ENCODE peak calls at places on chromosomes 1 and 21, in five cellular contexts. One of them, this sample, is unnamed. For H3K4me1, the result is how much of the 10 kb centered on the place peaks cover.

GRCh38 chr1:171403396-171403795 is 81.9 kb upstream of the PRRC2C start:
- DNase-seq in OCI-LY7: no peak
- DNase-seq in right lobe of liver: no peak
- DNase-seq in SJSA1: no peak
- DNase-seq in mesendoderm: peak
- DNase-seq in this sample: no peak

GRCh38 chr1:44464361-44464760 is 59.3 kb downstream of the RNF220 start:
- DNase-seq in mesendoderm: no peak
- DNase-seq in right lobe of liver: no peak
- DNase-seq in OCI-LY7: no peak
- DNase-seq in SJSA1: no peak
- DNase-seq in this sample: no peak

GRCh38 chr1:212691561-212692071 is 8.0 kb downstream of the BATF3 start:
- DNase-seq in OCI-LY7: no peak
- DNase-seq in SJSA1: no peak
- DNase-seq in right lobe of liver: no peak
- DNase-seq in mesendoderm: no peak
- DNase-seq in this sample: no peak

GRCh38 chr1:22349302-22350043 is 102.2 kb upstream of the ZBTB40 start:
- DNase-seq in mesendoderm: no peak
- DNase-seq in SJSA1: no peak
- DNase-seq in right lobe of liver: peak
- DNase-seq in OCI-LY7: no peak
- DNase-seq in this sample: no peak

GRCh38 chr1:160205974-160206369 is 788 bp downstream of the PEA15 start:
- DNase-seq in mesendoderm: no peak
- DNase-seq in right lobe of liver: peak
- DNase-seq in OCI-LY7: peak
- DNase-seq in SJSA1: peak
- DNase-seq in this sample: peak

GRCh38 chr1:97190326-97190725 is 468.7 kb downstream of the PTBP2 start:
- DNase-seq in OCI-LY7: no peak
- DNase-seq in right lobe of liver: no peak
- DNase-seq in mesendoderm: peak
- DNase-seq in SJSA1: no peak
- DNase-seq in this sample: no peak

GRCh38 chr1:170073893-170074249 is 624 bp downstream of the KIFAP3 start:
- DNase-seq in OCI-LY7: no peak
- DNase-seq in right lobe of liver: no peak
- DNase-seq in mesendoderm: no peak
- DNase-seq in SJSA1: no peak
- DNase-seq in this sample: no peak

GRCh38 chr1:227396539-227397355 is 78.5 kb upstream of the CDC42BPA start:
- DNase-seq in mesendoderm: no peak
- DNase-seq in OCI-LY7: no peak
- DNase-seq in right lobe of liver: no peak
- DNase-seq in SJSA1: no peak
- DNase-seq in this sample: peak

GRCh38 chr1:114195819-114196218 is 42.1 kb upstream of the SYT6 start:
- DNase-seq in mesendoderm: no peak
- DNase-seq in right lobe of liver: no peak
- DNase-seq in SJSA1: no peak
- DNase-seq in OCI-LY7: no peak
- DNase-seq in this sample: no peak

GRCh38 chr1:243596441-243597183 is 253.4 kb downstream of the AKT3 start:
- DNase-seq in OCI-LY7: no peak
- DNase-seq in right lobe of liver: no peak
- DNase-seq in SJSA1: no peak
- DNase-seq in mesendoderm: no peak
- DNase-seq in this sample: no peak

GRCh38 chr1:167502192-167502551 is 16.2 kb downstream of the CD247 start:
- DNase-seq in right lobe of liver: no peak
- DNase-seq in mesendoderm: no peak
- DNase-seq in SJSA1: no peak
- DNase-seq in OCI-LY7: no peak
- DNase-seq in this sample: no peak

GRCh38 chr1:94863297-94863911 is 43.2 kb downstream of the SLC44A3 start:
- DNase-seq in right lobe of liver: no peak
- DNase-seq in mesendoderm: no peak
- DNase-seq in SJSA1: no peak
- DNase-seq in OCI-LY7: no peak
- DNase-seq in this sample: no peak

GRCh38 chr1:203038891-203039608 is 12.8 kb downstream of the PPFIA4 start:
- DNase-seq in OCI-LY7: peak
- DNase-seq in SJSA1: peak
- DNase-seq in right lobe of liver: peak
- DNase-seq in mesendoderm: peak
- DNase-seq in this sample: peak

GRCh38 chr1:162165528-162165927 is 96.0 kb downstream of the NOS1AP start:
- DNase-seq in SJSA1: no peak
- DNase-seq in right lobe of liver: no peak
- DNase-seq in mesendoderm: no peak
- DNase-seq in OCI-LY7: no peak
- DNase-seq in this sample: no peak

GRCh38 chr21:39307466-39307865 is 6.0 kb downstream of the BRWD1 start:
- DNase-seq in mesendoderm: no peak
- DNase-seq in SJSA1: no peak
- DNase-seq in OCI-LY7: no peak
- DNase-seq in right lobe of liver: no peak
- DNase-seq in this sample: no peak

GRCh38 chr1:111857251-111857651 is 101.5 kb downstream of the DDX20 start:
- DNase-seq in OCI-LY7: no peak
- DNase-seq in mesendoderm: no peak
- DNase-seq in right lobe of liver: no peak
- DNase-seq in SJSA1: no peak
- DNase-seq in this sample: no peak

GRCh38 chr1:97013904-97014303 is 292.3 kb downstream of the PTBP2 start:
- DNase-seq in SJSA1: no peak
- DNase-seq in mesendoderm: no peak
- DNase-seq in OCI-LY7: no peak
- DNase-seq in right lobe of liver: no peak
- DNase-seq in this sample: no peak

GRCh38 chr1:44714944-44715571 is 15.9 kb downstream of the RNU5D-1 start:
- DNase-seq in OCI-LY7: peak
- DNase-seq in SJSA1: peak
- DNase-seq in right lobe of liver: peak
- DNase-seq in mesendoderm: peak
- DNase-seq in this sample: peak

GRCh38 chr1:2228684-2229031 is 539 bp downstream of the SKI start:
- DNase-seq in OCI-LY7: peak
- DNase-seq in right lobe of liver: peak
- DNase-seq in SJSA1: no peak
- DNase-seq in mesendoderm: no peak
- DNase-seq in this sample: no peak

GRCh38 chr1:43878440-43878839 is 55.2 kb upstream of the ARTN start:
- DNase-seq in SJSA1: no peak
- DNase-seq in mesendoderm: peak
- DNase-seq in OCI-LY7: no peak
- DNase-seq in right lobe of liver: no peak
- DNase-seq in this sample: no peak

GRCh38 chr1:24898909-24899439 is 31.1 kb downstream of the RUNX3 start:
- DNase-seq in OCI-LY7: no peak
- DNase-seq in SJSA1: peak
- DNase-seq in right lobe of liver: peak
- DNase-seq in mesendoderm: no peak
- DNase-seq in this sample: no peak

GRCh38 chr1:31683997-31684396 is 19.8 kb downstream of the COL16A1 start:
- DNase-seq in right lobe of liver: no peak
- DNase-seq in mesendoderm: peak
- DNase-seq in OCI-LY7: peak
- DNase-seq in SJSA1: no peak
- DNase-seq in this sample: no peak

GRCh38 chr1:43569175-43569574 is 38.5 kb downstream of the PTPRF start:
- DNase-seq in mesendoderm: no peak
- DNase-seq in SJSA1: no peak
- DNase-seq in right lobe of liver: no peak
- DNase-seq in OCI-LY7: no peak
- DNase-seq in this sample: no peak

GRCh38 chr1:50917796-50918137 is 42.3 kb downstream of the FAF1 start:
- DNase-seq in OCI-LY7: peak
- DNase-seq in mesendoderm: no peak
- DNase-seq in SJSA1: no peak
- DNase-seq in right lobe of liver: no peak
- DNase-seq in this sample: no peak

GRCh38 chr21:42764883-42765282 is 111.5 kb downstream of the PDE9A start:
- DNase-seq in right lobe of liver: no peak
- DNase-seq in mesendoderm: no peak
- DNase-seq in SJSA1: no peak
- DNase-seq in OCI-LY7: no peak
- DNase-seq in this sample: no peak

GRCh38 chr1:196659471-196659870 is 7.6 kb downstream of the CFH start:
- DNase-seq in mesendoderm: peak
- DNase-seq in SJSA1: no peak
- DNase-seq in right lobe of liver: no peak
- DNase-seq in OCI-LY7: no peak
- DNase-seq in this sample: no peak

GRCh38 chr1:165562576-165562975 is 18.8 kb downstream of the LRRC52 start:
- DNase-seq in OCI-LY7: no peak
- DNase-seq in right lobe of liver: no peak
- DNase-seq in mesendoderm: no peak
- DNase-seq in SJSA1: no peak
- DNase-seq in this sample: no peak

GRCh38 chr1:117650840-117651568 is 45.2 kb downstream of the TENT5C start:
- DNase-seq in SJSA1: no peak
- DNase-seq in right lobe of liver: no peak
- DNase-seq in OCI-LY7: no peak
- DNase-seq in mesendoderm: no peak
- DNase-seq in this sample: no peak
- H3K4me1 ChIP-seq in SJSA1: under half
- H3K4me1 ChIP-seq in right lobe of liver: under half
- H3K4me1 ChIP-seq in OCI-LY7: half or more
- H3K4me1 ChIP-seq in mesendoderm: under half
- H3K4me1 ChIP-seq in this sample: under half

GRCh38 chr1:1171551-1172340 is 1.9 kb upstream of the TTLL10 start:
- DNase-seq in OCI-LY7: no peak
- DNase-seq in SJSA1: no peak
- DNase-seq in mesendoderm: no peak
- DNase-seq in right lobe of liver: no peak
- DNase-seq in this sample: no peak

GRCh38 chr1:1173793-1174415 is at the start of gene TTLL10:
- DNase-seq in right lobe of liver: peak
- DNase-seq in mesendoderm: peak
- DNase-seq in OCI-LY7: no peak
- DNase-seq in SJSA1: no peak
- DNase-seq in this sample: no peak

GRCh38 chr1:1170891-1171550 is 2.7 kb upstream of the TTLL10 start:
- DNase-seq in right lobe of liver: no peak
- DNase-seq in mesendoderm: no peak
- DNase-seq in SJSA1: no peak
- DNase-seq in OCI-LY7: no peak
- DNase-seq in this sample: no peak

GRCh38 chr1:1175221-1176062 is 1.8 kb downstream of the TTLL10 start:
- DNase-seq in mesendoderm: no peak
- DNase-seq in OCI-LY7: no peak
- DNase-seq in SJSA1: no peak
- DNase-seq in right lobe of liver: no peak
- DNase-seq in this sample: no peak

DNA sequence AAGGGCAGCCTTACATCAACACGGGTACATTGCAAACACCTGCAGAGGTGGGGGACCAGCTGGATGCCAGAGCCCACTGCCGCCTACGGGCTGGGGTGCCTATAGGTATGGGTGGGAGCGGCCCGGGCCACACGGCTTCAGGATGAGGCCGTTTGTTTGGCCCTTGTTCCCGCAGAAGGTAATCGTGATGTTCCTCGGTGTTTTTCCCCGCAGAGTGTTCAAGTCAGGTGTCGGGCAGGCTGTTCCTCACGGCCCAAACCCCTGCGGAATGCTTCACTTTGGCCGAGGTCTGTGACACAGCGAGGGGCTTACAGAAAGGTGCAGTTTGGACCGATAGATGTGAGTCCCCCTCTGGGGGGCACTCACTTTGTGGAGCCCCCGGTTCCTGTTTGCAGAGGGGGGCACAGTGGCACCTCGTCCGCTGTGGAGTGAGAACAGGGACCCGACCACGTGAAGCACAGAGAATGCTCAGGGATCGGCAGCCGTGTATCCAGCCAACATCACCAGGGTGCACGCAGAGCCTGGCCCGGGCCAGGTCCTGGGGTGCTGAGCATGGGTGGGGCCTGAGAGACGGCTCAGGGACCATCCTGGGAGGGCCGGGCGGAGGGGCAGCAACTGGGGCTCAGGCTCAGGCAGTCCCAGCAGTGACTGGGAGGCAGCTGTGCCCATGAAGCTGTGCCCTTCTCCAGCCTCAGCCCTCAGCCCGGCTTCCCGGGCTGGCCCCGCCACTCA is 453 bp upstream of the TTLL10 start:
- DNase-seq in mesendoderm: no peak
- DNase-seq in right lobe of liver: peak
- DNase-seq in OCI-LY7: no peak
- DNase-seq in SJSA1: no peak
- DNase-seq in this sample: no peak
- H3K4me1 ChIP-seq in mesendoderm: under half
- H3K4me1 ChIP-seq in right lobe of liver: under half
- H3K4me1 ChIP-seq in OCI-LY7: under half
- H3K4me1 ChIP-seq in SJSA1: under half
- H3K4me1 ChIP-seq in this sample: under half

GRCh38 chr1:183583466-183583865 is 6.8 kb downstream of the NCF2 start:
- DNase-seq in mesendoderm: no peak
- DNase-seq in OCI-LY7: no peak
- DNase-seq in SJSA1: no peak
- DNase-seq in right lobe of liver: no peak
- DNase-seq in this sample: no peak
- H3K4me1 ChIP-seq in mesendoderm: under half
- H3K4me1 ChIP-seq in OCI-LY7: half or more
- H3K4me1 ChIP-seq in SJSA1: under half
- H3K4me1 ChIP-seq in right lobe of liver: under half
- H3K4me1 ChIP-seq in this sample: under half

DNA sequence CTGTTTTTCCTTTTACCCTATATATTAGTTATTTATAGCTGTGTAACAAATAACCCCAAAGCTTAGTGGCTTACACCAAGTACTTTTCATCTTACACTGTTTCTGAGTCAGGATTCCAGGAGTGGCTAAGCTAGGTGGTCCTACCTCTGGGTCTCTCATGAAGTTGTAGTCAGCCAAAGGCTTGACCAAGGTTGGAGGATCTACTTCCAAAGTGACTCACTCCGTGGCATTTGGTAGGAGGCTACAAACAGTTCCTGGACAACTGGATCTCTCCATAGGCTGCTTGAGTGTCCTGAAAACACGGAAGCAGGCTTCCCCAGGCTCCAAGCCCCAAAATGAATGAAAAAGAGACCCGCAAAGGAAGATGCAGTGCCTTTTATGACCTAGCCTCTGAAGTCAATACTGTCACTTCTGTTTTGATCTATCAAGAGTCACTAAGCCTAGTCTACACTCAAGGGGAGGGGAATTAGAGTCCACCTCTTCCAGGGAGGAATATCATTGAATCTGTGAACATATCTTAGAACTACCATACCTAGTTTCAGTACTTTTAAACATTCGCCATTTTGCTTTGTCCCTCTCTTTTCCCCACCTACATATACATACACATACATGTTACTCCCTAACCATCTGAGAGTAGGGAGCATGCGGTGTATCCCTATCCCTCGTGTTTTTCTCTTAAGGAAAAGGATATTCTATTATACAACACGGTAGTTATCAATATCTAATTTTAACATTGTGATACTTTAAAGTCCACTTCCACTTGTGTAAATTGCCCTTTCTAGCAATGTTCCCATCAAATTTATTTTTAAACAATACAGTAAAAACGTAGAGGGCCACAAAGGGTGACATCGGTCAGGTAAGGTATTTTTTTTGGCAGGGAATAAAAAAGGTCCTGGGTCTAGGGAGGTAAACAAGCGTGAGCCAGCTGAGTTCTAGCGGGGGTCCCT is 67.2 kb downstream of the SLC35A3 start:
- DNase-seq in mesendoderm: peak
- DNase-seq in OCI-LY7: peak
- DNase-seq in SJSA1: no peak
- DNase-seq in right lobe of liver: no peak
- DNase-seq in this sample: no peak
- H3K4me1 ChIP-seq in mesendoderm: under half
- H3K4me1 ChIP-seq in OCI-LY7: under half
- H3K4me1 ChIP-seq in SJSA1: under half
- H3K4me1 ChIP-seq in right lobe of liver: under half
- H3K4me1 ChIP-seq in this sample: under half

This sample was measured in SJCRH30.